ENCODE peak calls at places on chromosomes 12 and 14, in nine cellular contexts. One of them, this sample, is unnamed. For H3K36me3, the result is how much of the 10 kb centered on the place peaks cover.

GRCh38 chr14:53824061-53824460 is 132.6 kb downstream of the BMP4 start:
- DNase-seq in GM23338: no peak
- DNase-seq in ovary: no peak
- DNase-seq in gastrocnemius medialis: no peak
- DNase-seq in tibial artery: no peak
- DNase-seq in fibroblast of lung: no peak
- DNase-seq in lung: no peak
- DNase-seq in CD8-positive, alpha-beta T cell: no peak
- DNase-seq in suprapubic skin: no peak
- DNase-seq in this sample: no peak

GRCh38 chr14:38212996-38213395 is 5.3 kb downstream of the SSTR1 start:
- DNase-seq in gastrocnemius medialis: no peak
- DNase-seq in CD8-positive, alpha-beta T cell: no peak
- DNase-seq in GM23338: no peak
- DNase-seq in fibroblast of lung: peak
- DNase-seq in tibial artery: no peak
- DNase-seq in lung: no peak
- DNase-seq in ovary: no peak
- DNase-seq in suprapubic skin: no peak
- DNase-seq in this sample: no peak

GRCh38 chr14:76958975-76959710 is 69.4 kb downstream of the IRF2BPL start:
- DNase-seq in gastrocnemius medialis: no peak
- DNase-seq in lung: no peak
- DNase-seq in fibroblast of lung: peak
- DNase-seq in tibial artery: peak
- DNase-seq in suprapubic skin: no peak
- DNase-seq in GM23338: no peak
- DNase-seq in ovary: no peak
- DNase-seq in CD8-positive, alpha-beta T cell: no peak
- DNase-seq in this sample: no peak

GRCh38 chr12:47652491-47653234 is 53.2 kb downstream of the RPAP3 start:
- DNase-seq in suprapubic skin: no peak
- DNase-seq in GM23338: peak
- DNase-seq in CD8-positive, alpha-beta T cell: no peak
- DNase-seq in lung: no peak
- DNase-seq in gastrocnemius medialis: peak
- DNase-seq in tibial artery: no peak
- DNase-seq in fibroblast of lung: no peak
- DNase-seq in ovary: no peak
- DNase-seq in this sample: no peak

GRCh38 chr12:128802756-128803155 is 21.0 kb downstream of the SLC15A4 start:
- DNase-seq in gastrocnemius medialis: peak
- DNase-seq in suprapubic skin: peak
- DNase-seq in ovary: no peak
- DNase-seq in lung: no peak
- DNase-seq in fibroblast of lung: no peak
- DNase-seq in tibial artery: no peak
- DNase-seq in GM23338: no peak
- DNase-seq in CD8-positive, alpha-beta T cell: no peak
- DNase-seq in this sample: no peak

GRCh38 chr12:69570545-69571399 is 14.5 kb upstream of the CCT2 start:
- DNase-seq in GM23338: peak
- DNase-seq in fibroblast of lung: peak
- DNase-seq in gastrocnemius medialis: peak
- DNase-seq in tibial artery: no peak
- DNase-seq in suprapubic skin: no peak
- DNase-seq in ovary: no peak
- DNase-seq in lung: peak
- DNase-seq in CD8-positive, alpha-beta T cell: peak
- DNase-seq in this sample: no peak

GRCh38 chr12:110039085-110039807 is 9.1 kb downstream of the C12orf76 start:
- DNase-seq in GM23338: peak
- DNase-seq in lung: peak
- DNase-seq in tibial artery: no peak
- DNase-seq in fibroblast of lung: peak
- DNase-seq in suprapubic skin: no peak
- DNase-seq in ovary: no peak
- DNase-seq in CD8-positive, alpha-beta T cell: no peak
- DNase-seq in gastrocnemius medialis: no peak
- DNase-seq in this sample: no peak

GRCh38 chr12:21945002-21945401 is 3.8 kb upstream of the ABCC9 start:
- DNase-seq in lung: no peak
- DNase-seq in gastrocnemius medialis: no peak
- DNase-seq in tibial artery: no peak
- DNase-seq in CD8-positive, alpha-beta T cell: no peak
- DNase-seq in suprapubic skin: no peak
- DNase-seq in fibroblast of lung: no peak
- DNase-seq in GM23338: no peak
- DNase-seq in ovary: no peak
- DNase-seq in this sample: no peak

GRCh38 chr12:57844725-57845477 is 1.6 kb downstream of the CTDSP2 start:
- DNase-seq in CD8-positive, alpha-beta T cell: no peak
- DNase-seq in suprapubic skin: peak
- DNase-seq in tibial artery: peak
- DNase-seq in lung: peak
- DNase-seq in gastrocnemius medialis: peak
- DNase-seq in ovary: peak
- DNase-seq in fibroblast of lung: peak
- DNase-seq in GM23338: peak
- DNase-seq in this sample: peak

GRCh38 chr14:32933623-32933942 is 5.1 kb upstream of the NPAS3 start:
- DNase-seq in gastrocnemius medialis: no peak
- DNase-seq in GM23338: peak
- DNase-seq in ovary: no peak
- DNase-seq in suprapubic skin: no peak
- DNase-seq in lung: no peak
- DNase-seq in tibial artery: no peak
- DNase-seq in CD8-positive, alpha-beta T cell: no peak
- DNase-seq in fibroblast of lung: peak
- DNase-seq in this sample: no peak

GRCh38 chr14:84112589-84112988 is 1417.4 kb upstream of the FLRT2 start:
- DNase-seq in gastrocnemius medialis: no peak
- DNase-seq in suprapubic skin: no peak
- DNase-seq in GM23338: no peak
- DNase-seq in fibroblast of lung: no peak
- DNase-seq in lung: no peak
- DNase-seq in tibial artery: no peak
- DNase-seq in ovary: no peak
- DNase-seq in CD8-positive, alpha-beta T cell: no peak
- DNase-seq in this sample: no peak

GRCh38 chr12:55743131-55743921 is 404 bp downstream of the GDF11 start:
- DNase-seq in fibroblast of lung: peak
- DNase-seq in gastrocnemius medialis: no peak
- DNase-seq in GM23338: peak
- DNase-seq in suprapubic skin: peak
- DNase-seq in ovary: peak
- DNase-seq in CD8-positive, alpha-beta T cell: no peak
- DNase-seq in tibial artery: peak
- DNase-seq in lung: no peak
- DNase-seq in this sample: no peak

GRCh38 chr14:34355584-34356266 is 106.3 kb downstream of the SPTSSA start:
- DNase-seq in lung: no peak
- DNase-seq in fibroblast of lung: peak
- DNase-seq in gastrocnemius medialis: no peak
- DNase-seq in GM23338: no peak
- DNase-seq in suprapubic skin: no peak
- DNase-seq in CD8-positive, alpha-beta T cell: no peak
- DNase-seq in ovary: no peak
- DNase-seq in tibial artery: no peak
- DNase-seq in this sample: no peak

GRCh38 chr14:34350903-34351302 is 111.1 kb downstream of the SPTSSA start:
- DNase-seq in GM23338: no peak
- DNase-seq in CD8-positive, alpha-beta T cell: no peak
- DNase-seq in gastrocnemius medialis: no peak
- DNase-seq in fibroblast of lung: no peak
- DNase-seq in ovary: no peak
- DNase-seq in lung: no peak
- DNase-seq in suprapubic skin: no peak
- DNase-seq in tibial artery: no peak
- DNase-seq in this sample: no peak

GRCh38 chr14:34359423-34360120 is 102.5 kb downstream of the SPTSSA start:
- DNase-seq in fibroblast of lung: no peak
- DNase-seq in tibial artery: no peak
- DNase-seq in GM23338: no peak
- DNase-seq in lung: no peak
- DNase-seq in CD8-positive, alpha-beta T cell: no peak
- DNase-seq in gastrocnemius medialis: no peak
- DNase-seq in ovary: no peak
- DNase-seq in suprapubic skin: no peak
- DNase-seq in this sample: no peak

GRCh38 chr14:34356267-34356660 is 105.8 kb downstream of the SPTSSA start:
- DNase-seq in tibial artery: no peak
- DNase-seq in CD8-positive, alpha-beta T cell: no peak
- DNase-seq in GM23338: no peak
- DNase-seq in suprapubic skin: no peak
- DNase-seq in fibroblast of lung: peak
- DNase-seq in lung: no peak
- DNase-seq in ovary: no peak
- DNase-seq in gastrocnemius medialis: no peak
- DNase-seq in this sample: no peak

GRCh38 chr14:34354556-34354955 is 107.5 kb downstream of the SPTSSA start:
- DNase-seq in CD8-positive, alpha-beta T cell: no peak
- DNase-seq in suprapubic skin: no peak
- DNase-seq in ovary: no peak
- DNase-seq in gastrocnemius medialis: no peak
- DNase-seq in fibroblast of lung: peak
- DNase-seq in lung: no peak
- DNase-seq in tibial artery: no peak
- DNase-seq in GM23338: no peak
- DNase-seq in this sample: no peak
- H3K36me3 ChIP-seq in CD8-positive, alpha-beta T cell: under half
- H3K36me3 ChIP-seq in suprapubic skin: under half
- H3K36me3 ChIP-seq in ovary: under half
- H3K36me3 ChIP-seq in gastrocnemius medialis: under half
- H3K36me3 ChIP-seq in fibroblast of lung: under half
- H3K36me3 ChIP-seq in lung: under half
- H3K36me3 ChIP-seq in tibial artery: under half
- H3K36me3 ChIP-seq in GM23338: under half
- H3K36me3 ChIP-seq in this sample: under half

DNA sequence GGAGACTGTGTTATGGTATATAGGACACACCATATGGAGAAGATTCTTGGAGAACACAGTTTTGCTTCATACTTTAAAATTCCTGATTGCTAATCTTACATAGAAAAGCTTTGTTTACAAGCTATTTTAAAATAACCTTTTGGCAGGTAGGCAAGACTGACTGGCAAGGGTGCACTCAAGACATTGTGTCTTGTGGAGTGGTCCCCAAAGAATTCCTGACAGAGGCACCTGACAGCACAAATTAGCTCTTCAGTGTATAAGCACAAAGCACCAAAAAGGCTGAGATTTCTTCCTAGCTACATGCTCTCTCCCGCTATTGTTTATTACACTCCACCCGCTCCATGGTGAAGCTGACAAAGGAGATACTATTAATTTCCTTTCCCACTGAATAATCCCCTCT is 139.3 kb downstream of the MON2 start:
- DNase-seq in suprapubic skin: no peak
- DNase-seq in lung: no peak
- DNase-seq in tibial artery: no peak
- DNase-seq in fibroblast of lung: no peak
- DNase-seq in GM23338: no peak
- DNase-seq in CD8-positive, alpha-beta T cell: no peak
- DNase-seq in ovary: no peak
- DNase-seq in gastrocnemius medialis: no peak
- DNase-seq in this sample: no peak
- H3K4me3 ChIP-seq in suprapubic skin: no peak
- H3K4me3 ChIP-seq in lung: no peak
- H3K4me3 ChIP-seq in tibial artery: no peak
- H3K4me3 ChIP-seq in fibroblast of lung: peak
- H3K4me3 ChIP-seq in GM23338: peak
- H3K4me3 ChIP-seq in CD8-positive, alpha-beta T cell: no peak
- H3K4me3 ChIP-seq in ovary: peak
- H3K4me3 ChIP-seq in gastrocnemius medialis: no peak
- H3K4me3 ChIP-seq in this sample: no peak

GRCh38 chr12:122990961-122991622 is 10.6 kb downstream of the ARL6IP4 start:
- DNase-seq in tibial artery: no peak
- DNase-seq in suprapubic skin: no peak
- DNase-seq in fibroblast of lung: no peak
- DNase-seq in GM23338: no peak
- DNase-seq in ovary: no peak
- DNase-seq in lung: no peak
- DNase-seq in CD8-positive, alpha-beta T cell: no peak
- DNase-seq in gastrocnemius medialis: no peak
- DNase-seq in this sample: no peak
- TF ChIP-seq CTCF in tibial artery: no peak
- TF ChIP-seq CTCF in suprapubic skin: no peak
- TF ChIP-seq CTCF in fibroblast of lung: no peak
- TF ChIP-seq CTCF in GM23338: no peak
- TF ChIP-seq CTCF in ovary: no peak
- TF ChIP-seq CTCF in lung: no peak
- TF ChIP-seq CTCF in CD8-positive, alpha-beta T cell: no peak
- TF ChIP-seq CTCF in gastrocnemius medialis: no peak
- TF ChIP-seq CTCF in this sample: no peak

GRCh38 chr12:120183211-120183631 is 11.3 kb downstream of the GCN1 start:
- DNase-seq in tibial artery: no peak
- DNase-seq in fibroblast of lung: peak
- DNase-seq in ovary: no peak
- DNase-seq in CD8-positive, alpha-beta T cell: no peak
- DNase-seq in gastrocnemius medialis: peak
- DNase-seq in GM23338: no peak
- DNase-seq in suprapubic skin: no peak
- DNase-seq in lung: no peak
- DNase-seq in this sample: no peak
- H3K36me3 ChIP-seq in tibial artery: half or more
- H3K36me3 ChIP-seq in fibroblast of lung: under half
- H3K36me3 ChIP-seq in ovary: under half
- H3K36me3 ChIP-seq in CD8-positive, alpha-beta T cell: half or more
- H3K36me3 ChIP-seq in gastrocnemius medialis: half or more
- H3K36me3 ChIP-seq in GM23338: under half
- H3K36me3 ChIP-seq in suprapubic skin: half or more
- H3K36me3 ChIP-seq in lung: under half
- H3K36me3 ChIP-seq in this sample: half or more